ENCODE peak calls at places on chromosomes 2 and 18, in eight cellular contexts. V is transverse colon; X is ascending aorta; Q is mesenchymal stem cell; S is effector memory CD4-positive, alpha-beta T cell; T is Karpas-422; Y is HCT116; J is pancreas. W is an unnamed sample. For H3K4me1, the result is how much of the 10 kb centered on the place peaks cover.

GRCh38 chr2:40746150-40746549 is 294.3 kb upstream of the SLC8A1 start:
- DNase-seq in J (no peak), X (no peak), Q (no peak), V (no peak), Y (no peak), S (no peak), T (peak), W (no peak)

GRCh38 chr2:25416674-25417073 is 74.9 kb upstream of the DNMT3A start:
- DNase-seq in J (no peak), X (no peak), S (no peak), V (no peak), Q (no peak), Y (no peak), T (no peak), W (no peak)

GRCh38 chr2:49753344-49753930 is 599.1 kb upstream of the FSHR start:
- DNase-seq in S (no peak), J (no peak), T (no peak), X (no peak), Y (no peak), V (no peak), Q (peak), W (no peak)

GRCh38 chr18:63292844-63293683 is 26.5 kb downstream of the BCL2 start:
- DNase-seq in Q (no peak), T (peak), V (peak), S (no peak), Y (no peak), J (no peak), X (no peak), W (no peak)

GRCh38 chr2:105919826-105920225 is 175.1 kb downstream of the NCK2 start:
- DNase-seq in J (no peak), Q (peak), S (peak), Y (peak), V (peak), T (peak), X (no peak), W (peak)

GRCh38 chr18:23498877-23499570 is 4.3 kb upstream of the RMC1 start:
- DNase-seq in X (no peak), Y (peak), V (peak), S (peak), J (no peak), Q (peak), T (peak), W (peak)

GRCh38 chr2:100367163-100367562 is 44.9 kb upstream of the LONRF2 start:
- DNase-seq in Y (no peak), Q (no peak), T (no peak), J (no peak), X (no peak), V (no peak), S (no peak), W (no peak)

GRCh38 chr2:98577313-98577712 is 31.0 kb downstream of the COA5 start:
- DNase-seq in S (no peak), X (no peak), Q (no peak), V (no peak), J (no peak), T (no peak), Y (no peak), W (no peak)

GRCh38 chr2:103008586-103008985 is 246.8 kb downstream of the TMEM182 start:
- DNase-seq in Y (no peak), J (no peak), S (no peak), X (no peak), Q (no peak), T (no peak), V (no peak), W (peak)

GRCh38 chr18:72762505-72763122 is 105.2 kb downstream of the NETO1 start:
- DNase-seq in V (no peak), X (no peak), T (peak), Y (peak), Q (peak), J (no peak), S (no peak), W (peak)

DNA sequence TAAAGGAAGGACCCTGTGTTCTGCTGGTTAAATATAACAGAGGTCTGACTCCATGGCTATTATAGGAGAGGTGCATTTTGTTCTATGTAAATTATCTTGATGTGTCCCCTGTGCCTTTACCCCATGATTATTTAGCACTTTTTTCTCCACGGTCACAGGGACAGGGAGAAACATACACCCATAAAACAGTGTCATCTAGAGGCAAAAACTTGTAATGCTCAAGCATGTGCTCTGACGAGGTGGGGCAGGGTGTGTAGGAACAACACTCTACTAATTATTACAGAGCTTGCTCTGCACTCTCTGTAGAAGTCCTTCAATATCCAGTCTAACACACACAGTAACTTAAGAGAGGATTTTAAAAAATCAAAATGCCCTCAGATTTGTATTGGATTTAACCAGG is 187.9 kb downstream of the NEDD4L start:
- DNase-seq in Q (no peak), Y (no peak), J (no peak), X (no peak), V (peak), S (no peak), T (peak), W (no peak)
- H3K4me1 ChIP-seq in Q (under half), Y (under half), J (under half), X (under half), V (under half), S (under half), T (under half), W (under half)

GRCh38 chr2:223815186-223815883 is 22.0 kb downstream of the AP1S3 start:
- DNase-seq in Q (peak), J (no peak), S (no peak), V (no peak), X (no peak), Y (peak), T (no peak), W (no peak)
- H3K4me1 ChIP-seq in Q (under half), J (under half), S (under half), V (under half), X (under half), Y (half or more), T (under half), W (under half)

GRCh38 chr18:55491606-55492005 is 96.4 kb downstream of the TCF4 start:
- DNase-seq in J (no peak), X (no peak), S (no peak), T (no peak), Y (no peak), Q (no peak), V (no peak), W (no peak)
- H3K4me1 ChIP-seq in J (under half), X (under half), S (under half), T (half or more), Y (under half), Q (under half), V (under half), W (under half)

GRCh38 chr2:19580264-19580663 is 221.8 kb upstream of the OSR1 start:
- DNase-seq in X (no peak), V (no peak), S (no peak), T (no peak), Y (no peak), Q (peak), J (no peak), W (no peak)

GRCh38 chr2:19580830-19581229 is 222.4 kb upstream of the OSR1 start:
- DNase-seq in Q (peak), J (no peak), Y (no peak), X (no peak), V (no peak), T (no peak), S (no peak), W (no peak)

GRCh38 chr2:19576411-19576810 is 218.0 kb upstream of the OSR1 start:
- DNase-seq in V (no peak), Q (peak), J (no peak), T (no peak), X (no peak), Y (no peak), S (no peak), W (no peak)

GRCh38 chr2:19577668-19578067 is 219.2 kb upstream of the OSR1 start:
- DNase-seq in S (no peak), Q (peak), J (no peak), T (no peak), Y (no peak), V (no peak), X (no peak), W (no peak)

DNA sequence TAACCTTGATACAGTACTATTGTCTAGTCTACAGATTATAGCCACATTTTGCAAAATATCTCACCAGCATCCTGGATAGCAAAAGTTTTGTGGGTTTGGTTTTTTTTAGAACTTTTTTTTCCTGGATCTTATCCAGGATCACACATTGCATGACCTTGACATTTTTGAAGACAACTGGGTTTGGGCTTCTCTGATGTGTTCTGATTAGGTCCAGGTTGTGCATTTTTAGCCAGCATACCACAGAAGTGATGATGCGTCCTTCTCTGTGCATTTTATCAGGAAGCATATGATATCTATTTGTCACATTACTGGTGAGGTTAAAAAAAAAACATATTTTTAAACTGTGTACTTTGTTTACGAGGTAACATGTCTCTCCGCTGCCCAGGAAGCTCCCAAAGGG is 221.0 kb upstream of the OSR1 start:
- DNase-seq in Q (no peak), T (no peak), J (no peak), X (no peak), V (no peak), Y (no peak), S (no peak), W (no peak)
- H3K4me1 ChIP-seq in Q (under half), T (under half), J (under half), X (under half), V (under half), Y (under half), S (under half), W (under half)

GRCh38 chr2:241615041-241615440 is 21.9 kb downstream of the THAP4 start:
- DNase-seq in X (no peak), J (no peak), Q (no peak), Y (no peak), S (no peak), V (no peak), T (no peak), W (no peak)

GRCh38 chr2:241615522-241616052 is 21.4 kb downstream of the THAP4 start:
- DNase-seq in T (no peak), J (peak), X (no peak), Q (no peak), V (no peak), Y (no peak), S (no peak), W (no peak)

GRCh38 chr2:241618296-241618805 is 18.6 kb downstream of the THAP4 start:
- DNase-seq in X (no peak), Q (no peak), V (no peak), S (no peak), T (no peak), J (no peak), Y (no peak), W (no peak)

GRCh38 chr2:241617431-241618154 is 19.4 kb downstream of the THAP4 start:
- DNase-seq in X (no peak), Q (no peak), J (no peak), V (no peak), Y (no peak), S (peak), T (peak), W (no peak)

DNA sequence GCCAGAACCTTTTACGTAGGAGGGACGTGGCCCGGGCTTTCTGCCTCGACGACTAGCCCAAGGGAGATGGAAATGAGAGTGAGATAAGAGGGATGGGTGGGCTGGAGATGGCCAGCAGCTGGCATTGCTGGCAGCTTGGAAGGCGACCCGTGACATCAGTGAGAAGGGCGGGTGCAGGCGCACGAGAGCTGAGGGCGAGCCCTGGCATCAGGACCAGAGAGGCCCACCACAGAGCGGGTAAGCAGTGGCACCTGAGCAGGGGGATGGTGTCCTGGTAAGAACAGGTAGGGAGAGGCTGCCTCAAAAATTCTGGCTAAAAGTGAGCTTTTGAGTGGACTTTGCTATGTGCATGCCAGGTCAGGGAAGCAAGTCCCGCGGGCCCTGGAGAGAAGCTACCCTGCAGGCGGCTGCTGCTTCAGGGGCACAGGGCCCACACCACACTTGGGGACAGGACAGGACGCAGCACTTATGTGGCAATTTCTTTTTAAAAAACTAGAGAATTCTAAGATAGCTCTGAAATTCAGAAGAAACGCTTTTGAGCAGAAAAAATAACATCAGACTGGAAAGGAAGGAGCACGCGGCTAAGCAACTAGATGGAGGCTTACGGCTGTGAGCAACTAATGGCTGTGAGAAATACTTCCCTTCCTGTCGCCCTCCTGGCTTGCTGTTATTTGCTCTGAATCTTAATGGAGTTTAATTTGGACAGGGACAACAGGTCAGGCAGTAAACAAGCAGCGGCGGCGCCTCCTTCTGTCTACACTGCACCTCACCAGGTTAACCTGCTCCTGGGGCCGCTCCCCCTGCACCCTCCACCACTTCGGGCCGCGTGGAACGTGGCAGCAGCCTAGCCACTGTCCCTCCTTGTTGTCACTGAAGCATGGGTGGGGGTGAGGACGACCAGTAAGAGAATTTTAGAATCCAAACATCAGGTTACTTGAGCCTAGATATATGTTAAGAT is 20.5 kb downstream of the THAP4 start:
- DNase-seq in X (no peak), Y (no peak), Q (no peak), J (no peak), T (no peak), S (no peak), V (no peak), W (no peak)
- H3K4me1 ChIP-seq in X (under half), Y (under half), Q (under half), J (under half), T (under half), S (under half), V (under half), W (under half)

DNA sequence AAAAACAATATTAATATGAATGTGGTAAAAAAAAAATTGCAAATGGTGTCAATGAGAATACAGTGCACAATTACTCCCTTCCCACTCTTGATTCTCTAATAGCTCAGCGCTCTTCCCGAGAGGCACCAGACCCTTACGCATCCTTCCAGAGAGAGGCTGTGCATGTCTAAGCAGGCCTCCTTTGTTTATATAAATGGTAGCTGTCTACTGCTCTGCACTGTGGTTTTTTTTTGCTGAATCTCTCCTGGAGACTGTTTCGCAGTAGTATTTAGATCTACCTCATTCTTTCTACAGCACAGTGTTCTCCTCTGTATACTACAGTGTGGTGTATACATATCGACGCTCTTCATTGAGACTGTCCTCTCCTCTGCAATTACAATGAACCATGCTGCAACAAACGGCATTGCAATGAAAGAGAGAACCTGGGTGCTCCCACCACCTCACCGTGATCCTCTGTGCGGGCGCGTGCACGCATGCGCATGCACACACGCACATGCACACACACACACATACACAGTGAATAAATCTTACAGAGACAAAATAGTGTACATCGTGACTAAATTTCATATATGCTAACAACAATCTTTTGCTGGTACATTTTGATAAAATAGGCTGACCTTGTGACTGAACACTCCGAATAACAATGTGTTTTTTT is 19.4 kb downstream of the SEPTIN10 start:
- DNase-seq in Y (no peak), T (no peak), X (no peak), J (no peak), Q (peak), V (no peak), S (no peak), W (no peak)
- H3K4me1 ChIP-seq in Y (under half), T (under half), X (under half), J (under half), Q (under half), V (under half), S (under half), W (under half)

GRCh38 chr2:216343221-216343985 is 28.9 kb downstream of the MARCHF4 start:
- DNase-seq in T (no peak), J (no peak), V (no peak), X (no peak), S (no peak), Y (no peak), Q (peak), W (no peak)
- H3K4me1 ChIP-seq in T (under half), J (under half), V (under half), X (under half), S (under half), Y (under half), Q (under half), W (under half)

DNA sequence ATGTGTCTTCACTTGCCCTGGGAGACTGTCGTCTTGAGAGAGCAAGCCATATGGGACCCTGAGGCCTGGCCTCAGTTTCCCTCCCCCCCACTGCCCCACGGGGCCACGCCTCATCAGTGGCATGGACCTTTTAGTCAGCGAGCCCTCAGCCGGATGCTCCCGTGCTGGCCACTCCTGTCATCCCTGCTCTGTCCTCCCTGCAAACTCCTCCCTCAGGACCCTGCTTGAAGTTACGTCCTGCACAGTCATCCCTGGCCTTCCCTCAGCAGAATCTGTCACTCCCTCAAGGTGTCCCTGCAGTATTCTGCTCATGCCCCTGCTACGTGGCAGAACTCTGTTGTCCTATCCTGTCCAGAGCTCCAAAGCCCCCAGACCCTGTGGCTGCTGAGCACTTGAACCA is 265.1 kb downstream of the NEDD4L start:
- DNase-seq in Q (no peak), T (no peak), Y (no peak), X (no peak), V (no peak), J (no peak), S (no peak), W (no peak)
- H3K4me1 ChIP-seq in Q (under half), T (under half), Y (under half), X (under half), V (under half), J (under half), S (under half), W (under half)